ENCODE peak calls at places on chromosomes 1 and 21, in six cellular contexts. One of them, this sample, is unnamed. For H3K4me1, the result is how much of the 10 kb centered on the place peaks cover.

GRCh38 chr1:28517649-28517999 is 11.8 kb downstream of the RCC1 start:
- DNase-seq in endodermal cell: peak
- DNase-seq in tibial nerve: no peak
- DNase-seq in PC-3: no peak
- DNase-seq in tibial artery: no peak
- DNase-seq in spleen: no peak
- DNase-seq in this sample: no peak

GRCh38 chr1:109111386-109112055 is 2.4 kb upstream of the ELAPOR1 start:
- DNase-seq in endodermal cell: no peak
- DNase-seq in tibial nerve: no peak
- DNase-seq in PC-3: no peak
- DNase-seq in tibial artery: no peak
- DNase-seq in spleen: no peak
- DNase-seq in this sample: no peak

GRCh38 chr1:179369751-179370341 is 4.1 kb downstream of the AXDND1 start:
- DNase-seq in endodermal cell: peak
- DNase-seq in tibial nerve: no peak
- DNase-seq in PC-3: peak
- DNase-seq in tibial artery: no peak
- DNase-seq in spleen: no peak
- DNase-seq in this sample: no peak

GRCh38 chr1:168613689-168614655 is 37.6 kb downstream of the XCL1 start:
- DNase-seq in endodermal cell: no peak
- DNase-seq in tibial nerve: no peak
- DNase-seq in PC-3: no peak
- DNase-seq in tibial artery: no peak
- DNase-seq in spleen: no peak
- DNase-seq in this sample: no peak

GRCh38 chr1:235045034-235045690 is 83.5 kb downstream of the TOMM20 start:
- DNase-seq in endodermal cell: peak
- DNase-seq in tibial nerve: no peak
- DNase-seq in PC-3: no peak
- DNase-seq in tibial artery: no peak
- DNase-seq in spleen: no peak
- DNase-seq in this sample: no peak

GRCh38 chr21:35943752-35944151 is 116.6 kb downstream of the SETD4 start:
- DNase-seq in endodermal cell: no peak
- DNase-seq in tibial nerve: no peak
- DNase-seq in PC-3: no peak
- DNase-seq in tibial artery: no peak
- DNase-seq in spleen: no peak
- DNase-seq in this sample: peak

GRCh38 chr1:159859757-159860156 is 2.7 kb downstream of the VSIG8 start:
- DNase-seq in endodermal cell: no peak
- DNase-seq in tibial nerve: no peak
- DNase-seq in PC-3: no peak
- DNase-seq in tibial artery: no peak
- DNase-seq in spleen: no peak
- DNase-seq in this sample: no peak

GRCh38 chr1:221449801-221450470 is 292.0 kb downstream of the DUSP10 start:
- DNase-seq in endodermal cell: no peak
- DNase-seq in tibial nerve: no peak
- DNase-seq in PC-3: peak
- DNase-seq in tibial artery: no peak
- DNase-seq in spleen: no peak
- DNase-seq in this sample: no peak

GRCh38 chr1:206517784-206518183 is 10.5 kb downstream of the RASSF5 start:
- DNase-seq in endodermal cell: no peak
- DNase-seq in tibial nerve: no peak
- DNase-seq in PC-3: no peak
- DNase-seq in tibial artery: no peak
- DNase-seq in spleen: peak
- DNase-seq in this sample: no peak

GRCh38 chr1:10252508-10252907 is 42.1 kb downstream of the KIF1B start:
- DNase-seq in endodermal cell: no peak
- DNase-seq in tibial nerve: no peak
- DNase-seq in PC-3: peak
- DNase-seq in tibial artery: no peak
- DNase-seq in spleen: no peak
- DNase-seq in this sample: no peak

GRCh38 chr1:39110325-39110851 is 84.2 kb downstream of the NDUFS5 start:
- DNase-seq in endodermal cell: no peak
- DNase-seq in tibial nerve: no peak
- DNase-seq in PC-3: no peak
- DNase-seq in tibial artery: peak
- DNase-seq in spleen: no peak
- DNase-seq in this sample: peak

GRCh38 chr1:21568006-21568746 is 59.0 kb downstream of the ALPL start:
- DNase-seq in endodermal cell: no peak
- DNase-seq in tibial nerve: no peak
- DNase-seq in PC-3: peak
- DNase-seq in tibial artery: no peak
- DNase-seq in spleen: no peak
- DNase-seq in this sample: no peak

GRCh38 chr1:164726235-164726634 is 167.3 kb downstream of the PBX1 start:
- DNase-seq in endodermal cell: no peak
- DNase-seq in tibial nerve: no peak
- DNase-seq in PC-3: peak
- DNase-seq in tibial artery: no peak
- DNase-seq in spleen: no peak
- DNase-seq in this sample: no peak

GRCh38 chr1:197137322-197137721 is 9.1 kb downstream of the ASPM start:
- DNase-seq in endodermal cell: no peak
- DNase-seq in tibial nerve: no peak
- DNase-seq in PC-3: peak
- DNase-seq in tibial artery: no peak
- DNase-seq in spleen: no peak
- DNase-seq in this sample: no peak

GRCh38 chr1:5757177-5757820 is 234.9 kb downstream of the NPHP4 start:
- DNase-seq in endodermal cell: no peak
- DNase-seq in tibial nerve: no peak
- DNase-seq in PC-3: no peak
- DNase-seq in tibial artery: no peak
- DNase-seq in spleen: peak
- DNase-seq in this sample: no peak

GRCh38 chr1:15848143-15848928 is 829 bp downstream of the SPEN start:
- DNase-seq in endodermal cell: peak
- DNase-seq in tibial nerve: no peak
- DNase-seq in PC-3: no peak
- DNase-seq in tibial artery: no peak
- DNase-seq in spleen: peak
- DNase-seq in this sample: no peak

GRCh38 chr1:186828612-186829542 is at the start of gene PLA2G4A:
- DNase-seq in endodermal cell: peak
- DNase-seq in tibial nerve: peak
- DNase-seq in PC-3: peak
- DNase-seq in tibial artery: peak
- DNase-seq in spleen: peak
- DNase-seq in this sample: peak

GRCh38 chr1:225772323-225772768 is 5.3 kb upstream of the SRP9 start:
- DNase-seq in endodermal cell: peak
- DNase-seq in tibial nerve: peak
- DNase-seq in PC-3: peak
- DNase-seq in tibial artery: peak
- DNase-seq in spleen: peak
- DNase-seq in this sample: peak
- H3K27ac ChIP-seq in endodermal cell: no peak
- H3K27ac ChIP-seq in tibial nerve: no peak
- H3K27ac ChIP-seq in PC-3: peak
- H3K27ac ChIP-seq in tibial artery: peak
- H3K27ac ChIP-seq in spleen: peak
- H3K27ac ChIP-seq in this sample: no peak

GRCh38 chr1:54570161-54570560 is 22.1 kb downstream of the ACOT11 start:
- DNase-seq in endodermal cell: no peak
- DNase-seq in tibial nerve: no peak
- DNase-seq in PC-3: no peak
- DNase-seq in tibial artery: no peak
- DNase-seq in spleen: peak
- DNase-seq in this sample: no peak
- H3K4me1 ChIP-seq in endodermal cell: under half
- H3K4me1 ChIP-seq in tibial nerve: under half
- H3K4me1 ChIP-seq in PC-3: under half
- H3K4me1 ChIP-seq in tibial artery: under half
- H3K4me1 ChIP-seq in spleen: under half
- H3K4me1 ChIP-seq in this sample: half or more

DNA sequence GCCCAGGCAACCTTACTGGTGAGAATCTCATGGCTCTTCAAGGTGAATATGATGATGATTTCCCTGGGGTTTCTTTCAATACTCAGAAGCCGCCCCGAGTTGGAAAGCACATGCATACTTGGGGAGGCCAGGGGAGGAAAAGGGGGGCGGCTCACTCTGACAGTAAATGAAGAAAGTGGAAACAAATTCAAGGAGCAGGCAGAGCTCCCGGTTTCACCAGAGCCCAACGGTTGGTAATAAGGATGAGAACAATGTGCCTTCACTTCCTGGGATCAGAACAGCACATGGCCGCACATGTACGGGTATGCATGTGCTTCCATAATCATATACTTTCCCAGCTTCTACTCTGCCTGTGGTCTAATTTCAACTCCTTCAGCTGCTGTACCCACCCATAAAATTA is 3.8 kb upstream of the ARHGEF2 start:
- DNase-seq in endodermal cell: no peak
- DNase-seq in tibial nerve: no peak
- DNase-seq in PC-3: no peak
- DNase-seq in tibial artery: no peak
- DNase-seq in spleen: no peak
- DNase-seq in this sample: no peak
- H3K27ac ChIP-seq in endodermal cell: no peak
- H3K27ac ChIP-seq in tibial nerve: peak
- H3K27ac ChIP-seq in PC-3: no peak
- H3K27ac ChIP-seq in tibial artery: peak
- H3K27ac ChIP-seq in spleen: peak
- H3K27ac ChIP-seq in this sample: peak

DNA sequence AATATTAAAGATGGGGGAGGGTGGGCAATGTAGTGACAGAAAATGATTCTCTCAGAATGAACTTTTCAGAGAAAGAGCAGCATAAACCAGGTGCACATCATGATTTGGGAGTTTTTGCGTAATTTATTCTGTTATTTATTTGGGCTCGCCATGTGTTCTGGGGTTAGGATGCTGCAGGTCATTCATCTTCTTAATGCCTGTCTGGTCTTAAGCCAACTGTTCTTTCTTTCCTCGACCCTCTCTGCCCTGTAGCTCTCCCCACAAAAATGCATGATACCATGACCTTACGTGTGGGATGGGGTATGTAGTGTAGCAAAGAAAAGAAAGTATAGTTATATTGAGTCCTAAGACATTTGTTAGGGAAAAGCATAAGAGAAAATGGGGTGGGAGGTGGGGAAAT is 12.3 kb upstream of the TARS2 start:
- DNase-seq in endodermal cell: no peak
- DNase-seq in tibial nerve: no peak
- DNase-seq in PC-3: no peak
- DNase-seq in tibial artery: no peak
- DNase-seq in spleen: no peak
- DNase-seq in this sample: no peak
- H3K4me1 ChIP-seq in endodermal cell: under half
- H3K4me1 ChIP-seq in tibial nerve: under half
- H3K4me1 ChIP-seq in PC-3: under half
- H3K4me1 ChIP-seq in tibial artery: under half
- H3K4me1 ChIP-seq in spleen: under half
- H3K4me1 ChIP-seq in this sample: under half

GRCh38 chr1:201605385-201605747 is 66.4 kb downstream of the NAV1 start:
- DNase-seq in endodermal cell: no peak
- DNase-seq in tibial nerve: no peak
- DNase-seq in PC-3: no peak
- DNase-seq in tibial artery: no peak
- DNase-seq in spleen: no peak
- DNase-seq in this sample: no peak
- H3K27ac ChIP-seq in endodermal cell: no peak
- H3K27ac ChIP-seq in tibial nerve: no peak
- H3K27ac ChIP-seq in PC-3: no peak
- H3K27ac ChIP-seq in tibial artery: no peak
- H3K27ac ChIP-seq in spleen: no peak
- H3K27ac ChIP-seq in this sample: no peak

DNA sequence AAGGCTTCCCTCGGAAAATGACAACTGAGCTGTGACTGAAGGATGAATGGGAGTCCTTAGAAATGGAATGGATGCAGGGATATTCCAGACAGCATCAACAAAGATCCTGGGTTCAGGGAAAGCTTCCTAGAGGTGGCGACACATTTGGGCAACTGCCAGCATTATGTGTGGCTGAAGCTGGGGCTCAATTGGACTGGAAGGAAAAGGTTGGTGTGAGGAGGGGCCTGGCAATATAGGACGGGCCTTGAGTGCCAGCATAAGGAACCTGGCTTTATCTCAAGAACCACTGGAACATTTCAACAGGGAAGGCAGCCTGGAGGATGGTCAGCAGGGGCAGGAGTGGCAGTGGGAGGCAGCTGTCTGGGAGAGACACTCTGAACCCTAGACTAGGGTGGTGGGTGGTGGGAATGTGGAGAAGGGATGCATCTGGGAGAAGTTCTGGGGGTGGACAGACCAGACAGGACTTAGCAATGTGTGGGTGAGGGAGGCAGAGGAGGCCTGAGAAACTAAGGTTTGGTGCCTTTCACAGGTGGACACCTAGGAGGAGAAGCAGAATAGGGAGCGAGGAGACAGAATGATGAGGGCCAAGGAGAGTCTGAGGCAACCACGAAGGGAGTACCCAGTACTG is 3.5 kb downstream of the SH3BGRL3 start:
- DNase-seq in endodermal cell: no peak
- DNase-seq in tibial nerve: no peak
- DNase-seq in PC-3: no peak
- DNase-seq in tibial artery: no peak
- DNase-seq in spleen: peak
- DNase-seq in this sample: no peak
- H3K4me1 ChIP-seq in endodermal cell: under half
- H3K4me1 ChIP-seq in tibial nerve: half or more
- H3K4me1 ChIP-seq in PC-3: half or more
- H3K4me1 ChIP-seq in tibial artery: half or more
- H3K4me1 ChIP-seq in spleen: half or more
- H3K4me1 ChIP-seq in this sample: under half

This sample was measured in right atrium auricular region.